ENCODE peak calls at places on chromosome 14, in eight cellular contexts. One of them, this sample, is unnamed.

GRCh38 chr14:69610859-69611263 is 535 bp upstream of the SUSD6 start:
- DNase-seq in tibial nerve: no peak
- DNase-seq in transverse colon: no peak
- DNase-seq in central memory CD4-positive, alpha-beta T cell: no peak
- DNase-seq in osteocyte: no peak
- DNase-seq in GM13976: no peak
- DNase-seq in A549: no peak
- DNase-seq in AG10803: peak
- DNase-seq in this sample: no peak

GRCh38 chr14:63362305-63362914 is 43.7 kb upstream of the GPHB5 start:
- DNase-seq in A549: no peak
- DNase-seq in central memory CD4-positive, alpha-beta T cell: no peak
- DNase-seq in GM13976: no peak
- DNase-seq in transverse colon: peak
- DNase-seq in tibial nerve: no peak
- DNase-seq in AG10803: no peak
- DNase-seq in osteocyte: no peak
- DNase-seq in this sample: no peak

GRCh38 chr14:105414456-105415371 is 4.9 kb upstream of the MTA1 start:
- DNase-seq in transverse colon: peak
- DNase-seq in central memory CD4-positive, alpha-beta T cell: peak
- DNase-seq in tibial nerve: peak
- DNase-seq in A549: peak
- DNase-seq in GM13976: peak
- DNase-seq in osteocyte: peak
- DNase-seq in AG10803: peak
- DNase-seq in this sample: no peak

GRCh38 chr14:73759183-73759713 is 45.1 kb upstream of the PNMA1 start:
- DNase-seq in osteocyte: no peak
- DNase-seq in central memory CD4-positive, alpha-beta T cell: peak
- DNase-seq in GM13976: peak
- DNase-seq in transverse colon: peak
- DNase-seq in tibial nerve: no peak
- DNase-seq in A549: no peak
- DNase-seq in AG10803: peak
- DNase-seq in this sample: no peak

GRCh38 chr14:50353126-50353525 is 41.0 kb downstream of the DMAC2L start:
- DNase-seq in central memory CD4-positive, alpha-beta T cell: no peak
- DNase-seq in osteocyte: no peak
- DNase-seq in transverse colon: no peak
- DNase-seq in AG10803: peak
- DNase-seq in A549: no peak
- DNase-seq in tibial nerve: no peak
- DNase-seq in GM13976: no peak
- DNase-seq in this sample: no peak

GRCh38 chr14:60565211-60565610 is 56.3 kb downstream of the SIX6 start:
- DNase-seq in GM13976: no peak
- DNase-seq in tibial nerve: no peak
- DNase-seq in osteocyte: no peak
- DNase-seq in central memory CD4-positive, alpha-beta T cell: no peak
- DNase-seq in A549: no peak
- DNase-seq in transverse colon: no peak
- DNase-seq in AG10803: peak
- DNase-seq in this sample: no peak

GRCh38 chr14:89912667-89913211 is 41.8 kb downstream of the EFCAB11 start:
- DNase-seq in GM13976: no peak
- DNase-seq in A549: peak
- DNase-seq in AG10803: peak
- DNase-seq in osteocyte: no peak
- DNase-seq in central memory CD4-positive, alpha-beta T cell: no peak
- DNase-seq in transverse colon: peak
- DNase-seq in tibial nerve: peak
- DNase-seq in this sample: no peak

GRCh38 chr14:77864085-77864484 is 64.2 kb downstream of the ADCK1 start:
- DNase-seq in osteocyte: no peak
- DNase-seq in AG10803: no peak
- DNase-seq in GM13976: no peak
- DNase-seq in tibial nerve: no peak
- DNase-seq in central memory CD4-positive, alpha-beta T cell: no peak
- DNase-seq in transverse colon: no peak
- DNase-seq in A549: no peak
- DNase-seq in this sample: no peak

GRCh38 chr14:99183311-99183710 is 88.7 kb downstream of the BCL11B start:
- DNase-seq in AG10803: no peak
- DNase-seq in tibial nerve: no peak
- DNase-seq in A549: no peak
- DNase-seq in central memory CD4-positive, alpha-beta T cell: no peak
- DNase-seq in osteocyte: no peak
- DNase-seq in GM13976: no peak
- DNase-seq in transverse colon: no peak
- DNase-seq in this sample: no peak

GRCh38 chr14:49303952-49304516 is 282.1 kb downstream of the RPS29 start:
- DNase-seq in AG10803: peak
- DNase-seq in GM13976: no peak
- DNase-seq in tibial nerve: peak
- DNase-seq in transverse colon: no peak
- DNase-seq in A549: no peak
- DNase-seq in central memory CD4-positive, alpha-beta T cell: no peak
- DNase-seq in osteocyte: no peak
- DNase-seq in this sample: no peak

GRCh38 chr14:59332727-59333126 is 132.5 kb downstream of the GPR135 start:
- DNase-seq in A549: peak
- DNase-seq in GM13976: no peak
- DNase-seq in tibial nerve: no peak
- DNase-seq in transverse colon: no peak
- DNase-seq in central memory CD4-positive, alpha-beta T cell: no peak
- DNase-seq in AG10803: peak
- DNase-seq in osteocyte: no peak
- DNase-seq in this sample: no peak

GRCh38 chr14:40113671-40114070 is 681.4 kb upstream of the FBXO33 start:
- DNase-seq in tibial nerve: no peak
- DNase-seq in AG10803: no peak
- DNase-seq in transverse colon: no peak
- DNase-seq in GM13976: no peak
- DNase-seq in central memory CD4-positive, alpha-beta T cell: no peak
- DNase-seq in osteocyte: no peak
- DNase-seq in A549: no peak
- DNase-seq in this sample: no peak

GRCh38 chr14:71478542-71478941 is 453.7 kb upstream of the RGS6 start:
- DNase-seq in AG10803: peak
- DNase-seq in transverse colon: no peak
- DNase-seq in osteocyte: no peak
- DNase-seq in central memory CD4-positive, alpha-beta T cell: no peak
- DNase-seq in tibial nerve: no peak
- DNase-seq in A549: no peak
- DNase-seq in GM13976: peak
- DNase-seq in this sample: no peak

GRCh38 chr14:28116716-28117115 is 649.9 kb upstream of the FOXG1 start:
- DNase-seq in A549: no peak
- DNase-seq in GM13976: no peak
- DNase-seq in AG10803: no peak
- DNase-seq in central memory CD4-positive, alpha-beta T cell: no peak
- DNase-seq in tibial nerve: no peak
- DNase-seq in transverse colon: no peak
- DNase-seq in osteocyte: no peak
- DNase-seq in this sample: no peak

GRCh38 chr14:67996235-67996634 is 176.7 kb downstream of the RAD51B start:
- DNase-seq in tibial nerve: no peak
- DNase-seq in GM13976: no peak
- DNase-seq in central memory CD4-positive, alpha-beta T cell: no peak
- DNase-seq in transverse colon: no peak
- DNase-seq in osteocyte: no peak
- DNase-seq in AG10803: no peak
- DNase-seq in A549: no peak
- DNase-seq in this sample: no peak

GRCh38 chr14:63843796-63844195 is 9.0 kb upstream of the SYNE2 start:
- DNase-seq in GM13976: no peak
- DNase-seq in A549: no peak
- DNase-seq in osteocyte: no peak
- DNase-seq in transverse colon: no peak
- DNase-seq in tibial nerve: no peak
- DNase-seq in AG10803: no peak
- DNase-seq in central memory CD4-positive, alpha-beta T cell: no peak
- DNase-seq in this sample: no peak

GRCh38 chr14:59187802-59188460 is 536 bp upstream of the DAAM1 start:
- DNase-seq in A549: peak
- DNase-seq in central memory CD4-positive, alpha-beta T cell: peak
- DNase-seq in transverse colon: peak
- DNase-seq in GM13976: no peak
- DNase-seq in AG10803: no peak
- DNase-seq in tibial nerve: peak
- DNase-seq in osteocyte: no peak
- DNase-seq in this sample: peak

GRCh38 chr14:73153272-73153671 is 17.0 kb downstream of the PSEN1 start:
- DNase-seq in GM13976: no peak
- DNase-seq in tibial nerve: no peak
- DNase-seq in osteocyte: no peak
- DNase-seq in AG10803: peak
- DNase-seq in transverse colon: no peak
- DNase-seq in central memory CD4-positive, alpha-beta T cell: no peak
- DNase-seq in A549: no peak
- DNase-seq in this sample: no peak

GRCh38 chr14:71855399-71856036 is 76.7 kb upstream of the RGS6 start:
- DNase-seq in osteocyte: no peak
- DNase-seq in transverse colon: peak
- DNase-seq in AG10803: peak
- DNase-seq in central memory CD4-positive, alpha-beta T cell: peak
- DNase-seq in tibial nerve: peak
- DNase-seq in A549: peak
- DNase-seq in GM13976: peak
- DNase-seq in this sample: peak